ENCODE peak calls at places on chromosomes 13 and 19, in six cellular contexts. One of them, this sample, is unnamed.

GRCh38 chr13:51856998-51857397 is 4.8 kb upstream of the CCDC70 start:
- DNase-seq in CD8-positive, alpha-beta memory T cell: no peak
- DNase-seq in DMS53: peak; percentile 79
- DNase-seq in ureter: no peak
- DNase-seq in stimulated activated CD4-positive, alpha-beta T cell treated with anti-CD3 and anti-CD28 coated beads, Interleukin-15, amount 100 ng/mL, for 1 hour: no peak
- DNase-seq in EL: no peak
- DNase-seq in this sample: no peak

GRCh38 chr19:45790942-45791341 is 1.7 kb downstream of the DMWD start:
- DNase-seq in EL: no peak
- DNase-seq in ureter: no peak
- DNase-seq in stimulated activated CD4-positive, alpha-beta T cell treated with anti-CD3 and anti-CD28 coated beads, Interleukin-15, amount 100 ng/mL, for 1 hour: no peak
- DNase-seq in CD8-positive, alpha-beta memory T cell: peak; percentile 51
- DNase-seq in DMS53: no peak
- DNase-seq in this sample: no peak

GRCh38 chr19:38664503-38665211 is 17.2 kb downstream of the ACTN4 start:
- DNase-seq in ureter: no peak
- DNase-seq in DMS53: no peak
- DNase-seq in stimulated activated CD4-positive, alpha-beta T cell treated with anti-CD3 and anti-CD28 coated beads, Interleukin-15, amount 100 ng/mL, for 1 hour: no peak
- DNase-seq in CD8-positive, alpha-beta memory T cell: no peak
- DNase-seq in EL: no peak
- DNase-seq in this sample: no peak

GRCh38 chr19:35894342-35894741 is 6.0 kb downstream of the NFKBID start:
- DNase-seq in CD8-positive, alpha-beta memory T cell: no peak
- DNase-seq in ureter: no peak
- DNase-seq in EL: no peak
- DNase-seq in stimulated activated CD4-positive, alpha-beta T cell treated with anti-CD3 and anti-CD28 coated beads, Interleukin-15, amount 100 ng/mL, for 1 hour: no peak
- DNase-seq in DMS53: no peak
- DNase-seq in this sample: no peak

GRCh38 chr13:77752512-77753069 is 55.1 kb downstream of the SLAIN1 start:
- DNase-seq in DMS53: no peak
- DNase-seq in stimulated activated CD4-positive, alpha-beta T cell treated with anti-CD3 and anti-CD28 coated beads, Interleukin-15, amount 100 ng/mL, for 1 hour: no peak
- DNase-seq in EL: no peak
- DNase-seq in ureter: no peak
- DNase-seq in CD8-positive, alpha-beta memory T cell: no peak
- DNase-seq in this sample: no peak

GRCh38 chr19:369876-370275 is 25.3 kb upstream of the MIER2 start:
- DNase-seq in stimulated activated CD4-positive, alpha-beta T cell treated with anti-CD3 and anti-CD28 coated beads, Interleukin-15, amount 100 ng/mL, for 1 hour: no peak
- DNase-seq in EL: no peak
- DNase-seq in DMS53: no peak
- DNase-seq in ureter: peak; percentile 26
- DNase-seq in CD8-positive, alpha-beta memory T cell: no peak
- DNase-seq in this sample: no peak

GRCh38 chr13:88217372-88217771 is 546.2 kb downstream of the SLITRK5 start:
- DNase-seq in EL: no peak
- DNase-seq in DMS53: no peak
- DNase-seq in CD8-positive, alpha-beta memory T cell: no peak
- DNase-seq in stimulated activated CD4-positive, alpha-beta T cell treated with anti-CD3 and anti-CD28 coated beads, Interleukin-15, amount 100 ng/mL, for 1 hour: no peak
- DNase-seq in ureter: no peak
- DNase-seq in this sample: no peak

GRCh38 chr13:29566206-29566605 is 29.3 kb downstream of the SLC7A1 start:
- DNase-seq in CD8-positive, alpha-beta memory T cell: no peak
- DNase-seq in stimulated activated CD4-positive, alpha-beta T cell treated with anti-CD3 and anti-CD28 coated beads, Interleukin-15, amount 100 ng/mL, for 1 hour: no peak
- DNase-seq in EL: no peak
- DNase-seq in ureter: no peak
- DNase-seq in DMS53: no peak
- DNase-seq in this sample: no peak

GRCh38 chr13:87810920-87811344 is 139.8 kb downstream of the SLITRK5 start:
- DNase-seq in stimulated activated CD4-positive, alpha-beta T cell treated with anti-CD3 and anti-CD28 coated beads, Interleukin-15, amount 100 ng/mL, for 1 hour: no peak
- DNase-seq in CD8-positive, alpha-beta memory T cell: no peak
- DNase-seq in EL: no peak
- DNase-seq in ureter: no peak
- DNase-seq in DMS53: no peak
- DNase-seq in this sample: no peak

GRCh38 chr13:65260938-65261880 is 1968.9 kb downstream of the PCDH9 start:
- DNase-seq in ureter: no peak
- DNase-seq in EL: peak; percentile 1
- DNase-seq in stimulated activated CD4-positive, alpha-beta T cell treated with anti-CD3 and anti-CD28 coated beads, Interleukin-15, amount 100 ng/mL, for 1 hour: no peak
- DNase-seq in DMS53: no peak
- DNase-seq in CD8-positive, alpha-beta memory T cell: no peak
- DNase-seq in this sample: no peak

GRCh38 chr19:32168111-32168510 is 177.3 kb upstream of the ZNF507 start:
- DNase-seq in DMS53: no peak
- DNase-seq in EL: no peak
- DNase-seq in ureter: no peak
- DNase-seq in stimulated activated CD4-positive, alpha-beta T cell treated with anti-CD3 and anti-CD28 coated beads, Interleukin-15, amount 100 ng/mL, for 1 hour: no peak
- DNase-seq in CD8-positive, alpha-beta memory T cell: no peak
- DNase-seq in this sample: no peak

GRCh38 chr13:100675660-100676129 is 1.1 kb upstream of the TMTC4 start:
- DNase-seq in stimulated activated CD4-positive, alpha-beta T cell treated with anti-CD3 and anti-CD28 coated beads, Interleukin-15, amount 100 ng/mL, for 1 hour: no peak
- DNase-seq in ureter: no peak
- DNase-seq in DMS53: no peak
- DNase-seq in CD8-positive, alpha-beta memory T cell: no peak
- DNase-seq in EL: no peak
- DNase-seq in this sample: no peak

GRCh38 chr19:12126707-12127106 is 13.4 kb downstream of the ZNF20 start:
- DNase-seq in stimulated activated CD4-positive, alpha-beta T cell treated with anti-CD3 and anti-CD28 coated beads, Interleukin-15, amount 100 ng/mL, for 1 hour: no peak
- DNase-seq in DMS53: peak; percentile 57
- DNase-seq in CD8-positive, alpha-beta memory T cell: no peak
- DNase-seq in ureter: no peak
- DNase-seq in EL: no peak
- DNase-seq in this sample: no peak

GRCh38 chr19:13082192-13083007 is 20.3 kb downstream of the LYL1 start:
- DNase-seq in DMS53: peak; percentile 12
- DNase-seq in stimulated activated CD4-positive, alpha-beta T cell treated with anti-CD3 and anti-CD28 coated beads, Interleukin-15, amount 100 ng/mL, for 1 hour: no peak
- DNase-seq in ureter: no peak
- DNase-seq in EL: no peak
- DNase-seq in CD8-positive, alpha-beta memory T cell: no peak
- DNase-seq in this sample: no peak

GRCh38 chr19:50718255-50719118 is 1.1 kb downstream of the SHANK1 start:
- DNase-seq in CD8-positive, alpha-beta memory T cell: no peak
- DNase-seq in DMS53: no peak
- DNase-seq in EL: no peak
- DNase-seq in stimulated activated CD4-positive, alpha-beta T cell treated with anti-CD3 and anti-CD28 coated beads, Interleukin-15, amount 100 ng/mL, for 1 hour: no peak
- DNase-seq in ureter: no peak
- DNase-seq in this sample: no peak

GRCh38 chr19:1757468-1758230 is 4.3 kb downstream of the ONECUT3 start:
- DNase-seq in DMS53: no peak
- DNase-seq in CD8-positive, alpha-beta memory T cell: no peak
- DNase-seq in EL: no peak
- DNase-seq in ureter: no peak
- DNase-seq in stimulated activated CD4-positive, alpha-beta T cell treated with anti-CD3 and anti-CD28 coated beads, Interleukin-15, amount 100 ng/mL, for 1 hour: no peak
- DNase-seq in this sample: no peak

GRCh38 chr13:88144580-88144979 is 473.4 kb downstream of the SLITRK5 start:
- DNase-seq in EL: no peak
- DNase-seq in ureter: no peak
- DNase-seq in DMS53: no peak
- DNase-seq in stimulated activated CD4-positive, alpha-beta T cell treated with anti-CD3 and anti-CD28 coated beads, Interleukin-15, amount 100 ng/mL, for 1 hour: no peak
- DNase-seq in CD8-positive, alpha-beta memory T cell: no peak
- DNase-seq in this sample: no peak

GRCh38 chr19:52397310-52398090 is at the start of gene ZNF528:
- DNase-seq in CD8-positive, alpha-beta memory T cell: peak; percentile 89
- DNase-seq in ureter: peak; percentile 98
- DNase-seq in stimulated activated CD4-positive, alpha-beta T cell treated with anti-CD3 and anti-CD28 coated beads, Interleukin-15, amount 100 ng/mL, for 1 hour: peak; percentile 78
- DNase-seq in EL: peak; percentile 94
- DNase-seq in DMS53: peak; percentile 95
- DNase-seq in this sample: peak; percentile 63

GRCh38 chr19:33241530-33242101 is 16.0 kb upstream of the SLC7A10 start:
- DNase-seq in ureter: no peak
- DNase-seq in DMS53: peak; percentile 56
- DNase-seq in stimulated activated CD4-positive, alpha-beta T cell treated with anti-CD3 and anti-CD28 coated beads, Interleukin-15, amount 100 ng/mL, for 1 hour: no peak
- DNase-seq in CD8-positive, alpha-beta memory T cell: peak; percentile 20
- DNase-seq in EL: no peak
- DNase-seq in this sample: no peak

GRCh38 chr13:48235814-48236135 is 2.8 kb downstream of the ITM2B start:
- DNase-seq in DMS53: no peak
- DNase-seq in EL: no peak
- DNase-seq in CD8-positive, alpha-beta memory T cell: no peak
- DNase-seq in stimulated activated CD4-positive, alpha-beta T cell treated with anti-CD3 and anti-CD28 coated beads, Interleukin-15, amount 100 ng/mL, for 1 hour: no peak
- DNase-seq in ureter: no peak
- DNase-seq in this sample: no peak

GRCh38 chr19:30587869-30588268 is 215.7 kb downstream of the ZNF536 start:
- DNase-seq in DMS53: no peak
- DNase-seq in CD8-positive, alpha-beta memory T cell: no peak
- DNase-seq in stimulated activated CD4-positive, alpha-beta T cell treated with anti-CD3 and anti-CD28 coated beads, Interleukin-15, amount 100 ng/mL, for 1 hour: no peak
- DNase-seq in ureter: no peak
- DNase-seq in EL: no peak
- DNase-seq in this sample: no peak

This sample was measured in GM04503.